ENCODE peak calls at places on chromosome 2, in ten cellular contexts. W is COR-L47; K is NCI-H69; L is HT1080; A is stimulated activated CD4-positive, alpha-beta T cell treated with anti-CD3 and anti-CD28 coated beads, Interleukin-1b, Interleukin-23, amount 100 ng/mL, for 4 hours; G is mesenteric fat pad; R is T-helper 1 cell; Z is NCI-H2081; Q is stimulated activated CD8-positive, alpha-beta memory T cell treated with anti-CD3 and anti-CD28 coated beads, Interleukin-2, amount 100 ng/mL, for 1 hour; T is type B pancreatic cell. V is an unnamed sample.

GRCh38 chr2:26412091-26412673 is 10.5 kb downstream of the DRC1 start:
- DNase-seq in W (no peak), K (no peak), Q (no peak), L (peak), R (no peak), T (no peak), G (no peak), Z (no peak), A (no peak), V (no peak)

GRCh38 chr2:54084600-54084999 is 30.8 kb upstream of the ACYP2 start:
- DNase-seq in W (no peak), R (no peak), G (no peak), Q (no peak), L (no peak), A (no peak), T (no peak), K (peak), Z (no peak), V (peak)

GRCh38 chr2:8661235-8661634 is 20.6 kb upstream of the ID2 start:
- DNase-seq in R (no peak), Z (no peak), L (no peak), G (peak), K (no peak), T (no peak), A (no peak), W (no peak), Q (no peak), V (no peak)

GRCh38 chr2:194383404-194383803 is 1273.6 kb upstream of the SLC39A10 start:
- DNase-seq in G (no peak), W (peak), L (no peak), Q (no peak), A (no peak), Z (no peak), T (no peak), R (no peak), K (peak), V (peak)

GRCh38 chr2:148103946-148104345 is 83.1 kb downstream of the MBD5 start:
- DNase-seq in G (no peak), W (no peak), R (no peak), L (no peak), K (no peak), Q (no peak), Z (no peak), A (no peak), T (no peak), V (no peak)

GRCh38 chr2:70888925-70889715 is 46.6 kb upstream of the ATP6V1B1 start:
- DNase-seq in G (no peak), R (no peak), A (no peak), Z (no peak), T (peak), K (no peak), W (no peak), Q (no peak), L (no peak), V (no peak)

GRCh38 chr2:11406492-11407381 is 59.2 kb downstream of the E2F6 start:
- DNase-seq in K (peak), T (no peak), W (no peak), Z (no peak), R (no peak), G (no peak), L (peak), Q (no peak), A (no peak), V (peak)

GRCh38 chr2:151786493-151786892 is 41.7 kb downstream of the ARL5A start:
- DNase-seq in L (no peak), A (no peak), G (no peak), K (no peak), Z (no peak), W (no peak), Q (no peak), T (no peak), R (no peak), V (no peak)

GRCh38 chr2:10375570-10376266 is 72.4 kb downstream of the ODC1 start:
- DNase-seq in W (peak), Q (no peak), G (no peak), K (peak), R (no peak), L (no peak), A (peak), T (no peak), Z (peak), V (no peak)

GRCh38 chr2:51068237-51068636 is 36.3 kb upstream of the NRXN1 start:
- DNase-seq in G (no peak), A (no peak), Z (no peak), L (no peak), Q (no peak), T (no peak), R (no peak), W (no peak), K (no peak), V (no peak)

GRCh38 chr2:26309921-26310320 is 36.0 kb upstream of the SELENOI start:
- DNase-seq in Z (no peak), G (no peak), R (no peak), Q (no peak), L (no peak), A (no peak), T (no peak), W (no peak), K (no peak), V (no peak)

GRCh38 chr2:201148434-201148833 is 32.5 kb downstream of the CFLAR start:
- DNase-seq in W (no peak), K (peak), Z (no peak), L (no peak), R (no peak), T (no peak), Q (no peak), A (no peak), G (no peak), V (no peak)

GRCh38 chr2:201661366-201661765 is 18.1 kb upstream of the TMEM237 start:
- DNase-seq in R (no peak), A (no peak), L (no peak), K (peak), Z (no peak), W (no peak), Q (no peak), G (no peak), T (no peak), V (no peak)

GRCh38 chr2:239222346-239223028 is 178.3 kb downstream of the HDAC4 start:
- DNase-seq in A (no peak), L (no peak), K (no peak), Z (no peak), T (no peak), W (no peak), R (no peak), Q (no peak), G (no peak), V (no peak)

GRCh38 chr2:213475433-213475832 is 191.2 kb downstream of the SPAG16 start:
- DNase-seq in G (no peak), R (no peak), W (no peak), K (peak), L (no peak), T (no peak), Q (no peak), Z (no peak), A (no peak), V (no peak)

GRCh38 chr2:234629596-234629995 is 132.7 kb upstream of the ARL4C start:
- DNase-seq in R (no peak), W (no peak), L (no peak), Q (no peak), Z (no peak), T (no peak), A (no peak), G (no peak), K (no peak), V (no peak)

GRCh38 chr2:186256540-186256939 is 229.5 kb upstream of the ZC3H15 start:
- DNase-seq in R (no peak), T (no peak), K (peak), L (peak), Q (no peak), W (peak), Z (peak), G (no peak), A (no peak), V (peak)

GRCh38 chr2:191311156-191311555 is 66.0 kb downstream of the MYO1B start:
- DNase-seq in W (no peak), T (no peak), R (no peak), A (no peak), K (no peak), Q (no peak), L (no peak), Z (no peak), G (no peak), V (no peak)

GRCh38 chr2:28390241-28390856 is 2.3 kb upstream of the FOSL2 start:
- DNase-seq in Q (peak), K (peak), A (peak), Z (peak), W (peak), R (peak), T (peak), L (peak), G (peak), V (peak)

GRCh38 chr2:234879671-234880455 is 72.0 kb upstream of the SH3BP4 start:
- DNase-seq in R (no peak), G (no peak), Q (no peak), W (no peak), T (peak), K (peak), Z (no peak), L (peak), A (no peak), V (peak)

GRCh38 chr2:7384773-7385349 is 467.6 kb downstream of the RNF144A start:
- DNase-seq in R (no peak), Z (no peak), L (no peak), A (no peak), W (no peak), T (no peak), K (no peak), Q (no peak), G (no peak), V (no peak)

GRCh38 chr2:10286216-10287037 is 16.3 kb upstream of the HPCAL1 start:
- DNase-seq in Q (no peak), R (no peak), A (no peak), G (no peak), L (no peak), K (peak), W (peak), T (no peak), Z (peak), V (peak)